ENCODE peak calls at places on chromosomes 3 and 15, in nine cellular contexts. J is activated naive CD8-positive, alpha-beta T cell treated with anti-CD3 and anti-CD28 coated beads for 36 hours; R is NCI-H460; N is activated CD8-positive, alpha-beta memory T cell treated with anti-CD3 and anti-CD28 coated beads for 48 hours; C is nephron progenitor cell; F is AG20443; D is GM03348; W is NB4; M is hypothalamus. I is an unnamed sample.

GRCh38 chr15:100601158-100601557 is 826 bp downstream of the LINS1 start:
- DNase-seq in J (peak; percentile 60), R (no peak), N (no peak), C (peak; percentile 10), F (no peak), D (peak; percentile 5), W (peak; percentile 52), M (no peak), I (peak; percentile 24)

GRCh38 chr3:78258798-78259197 is 1218.9 kb downstream of the ROBO2 start:
- DNase-seq in J (no peak), R (no peak), N (no peak), C (no peak), F (peak; percentile 75), D (peak; percentile 52), W (no peak), M (no peak), I (no peak)

GRCh38 chr3:55190296-55190695 is 262.4 kb upstream of the LRTM1 start:
- DNase-seq in J (no peak), R (no peak), N (no peak), C (no peak), F (peak; percentile 67), D (peak; percentile 35), W (no peak), M (no peak), I (no peak)

GRCh38 chr15:49852756-49853155 is 231.9 kb downstream of the DTWD1 start:
- DNase-seq in J (no peak), R (no peak), N (no peak), C (no peak), F (no peak), D (no peak), W (no peak), M (no peak), I (no peak)

GRCh38 chr3:190811775-190812480 is 50.6 kb downstream of the GMNC start:
- DNase-seq in J (no peak), R (peak; percentile 59), N (no peak), C (peak; percentile 54), F (peak; percentile 47), D (peak; percentile 52), W (peak; percentile 70), M (peak; percentile 22), I (no peak)

GRCh38 chr3:39171860-39172259 is 18.5 kb upstream of the CSRNP1 start:
- DNase-seq in J (no peak), R (no peak), N (no peak), C (no peak), F (no peak), D (no peak), W (no peak), M (no peak), I (no peak)

GRCh38 chr15:72153269-72153668 is 35.1 kb downstream of the SENP8 start:
- DNase-seq in J (no peak), R (no peak), N (no peak), C (no peak), F (no peak), D (no peak), W (no peak), M (no peak), I (no peak)

GRCh38 chr3:78430741-78431140 is 1337.1 kb downstream of the ROBO1 start:
- DNase-seq in J (no peak), R (no peak), N (no peak), C (no peak), F (no peak), D (no peak), W (no peak), M (no peak), I (no peak)

GRCh38 chr3:70277304-70277703 is 35.1 kb downstream of the MDFIC2 start:
- DNase-seq in J (no peak), R (no peak), N (no peak), C (no peak), F (no peak), D (no peak), W (no peak), M (no peak), I (no peak)

GRCh38 chr15:38699633-38700230 is 135.1 kb upstream of the RASGRP1 start:
- DNase-seq in J (peak; percentile 62), R (peak; percentile 55), N (no peak), C (peak; percentile 53), F (peak; percentile 79), D (peak; percentile 78), W (peak; percentile 76), M (peak; percentile 26), I (peak; percentile 69)

GRCh38 chr15:32936283-32936918 is 218.6 kb downstream of the GREM1 start:
- DNase-seq in J (no peak), R (peak; percentile 12), N (no peak), C (no peak), F (peak; percentile 29), D (peak; percentile 35), W (peak; percentile 4), M (no peak), I (no peak)